ENCODE peak calls at places on chromosomes 5 and 9, in seven cellular contexts. S is ascending aorta, M is fibroblast of lung, B is stomach, Y is left ventricle myocardium inferior, F is cardiac muscle cell, L is psoas muscle. Z is an unnamed sample.

GRCh38 chr5:50653946-50654345 is 12.5 kb upstream of the PARP8 start:
- DNase-seq in S (no peak), M (no peak), B (no peak), Y (no peak), F (no peak), L (no peak), Z (no peak)

GRCh38 chr5:169511708-169512107 is 71.9 kb upstream of the SPDL1 start:
- DNase-seq in S (no peak), M (no peak), B (no peak), Y (no peak), F (no peak), L (no peak), Z (no peak)

GRCh38 chr5:69189162-69190086 is at the start of gene CENPH:
- DNase-seq in S (peak), M (peak), B (peak), Y (peak), F (peak), L (peak), Z (peak)

GRCh38 chr5:143641549-143641955 is 170.4 kb upstream of the HMHB1 start:
- DNase-seq in S (no peak), M (peak), B (no peak), Y (no peak), F (no peak), L (no peak), Z (no peak)

GRCh38 chr5:142970440-142970788 is 200.2 kb downstream of the ARHGAP26 start:
- DNase-seq in S (no peak), M (no peak), B (no peak), Y (no peak), F (no peak), L (no peak), Z (no peak)

GRCh38 chr9:6644346-6645152 is 980 bp downstream of the GLDC start:
- DNase-seq in S (no peak), M (no peak), B (no peak), Y (no peak), F (peak), L (no peak), Z (no peak)

GRCh38 chr9:111598730-111599091 is 736 bp downstream of the PTGR1 start:
- DNase-seq in S (peak), M (peak), B (peak), Y (peak), F (peak), L (peak), Z (peak)

GRCh38 chr5:67799732-67800234 is 415.8 kb upstream of the PIK3R1 start:
- DNase-seq in S (no peak), M (peak), B (no peak), Y (no peak), F (no peak), L (no peak), Z (peak)

GRCh38 chr9:35570709-35571108 is 34.4 kb upstream of the TESK1 start:
- DNase-seq in S (no peak), M (no peak), B (no peak), Y (no peak), F (no peak), L (no peak), Z (no peak)

GRCh38 chr5:8844847-8845246 is 701.0 kb downstream of the SEMA5A start:
- DNase-seq in S (no peak), M (no peak), B (no peak), Y (no peak), F (no peak), L (peak), Z (no peak)

GRCh38 chr5:119290161-119290569 is 65.7 kb upstream of the TNFAIP8 start:
- DNase-seq in S (no peak), M (peak), B (no peak), Y (no peak), F (no peak), L (no peak), Z (no peak)

GRCh38 chr5:164202338-164202737 is 696.9 kb downstream of the MAT2B start:
- DNase-seq in S (no peak), M (peak), B (no peak), Y (no peak), F (no peak), L (no peak), Z (peak)

GRCh38 chr9:82406714-82407113 is 418.1 kb downstream of the SPATA31D1 start:
- DNase-seq in S (no peak), M (no peak), B (no peak), Y (no peak), F (no peak), L (no peak), Z (no peak)

GRCh38 chr5:168262042-168262743 is 29.3 kb upstream of the WWC1 start:
- DNase-seq in S (no peak), M (no peak), B (no peak), Y (no peak), F (no peak), L (no peak), Z (no peak)

GRCh38 chr9:36154213-36154952 is 14.8 kb upstream of the CCIN start:
- DNase-seq in S (no peak), M (peak), B (no peak), Y (no peak), F (peak), L (no peak), Z (no peak)

GRCh38 chr5:160555836-160556660 is 134.4 kb downstream of the PTTG1 start:
- DNase-seq in S (no peak), M (peak), B (no peak), Y (no peak), F (no peak), L (no peak), Z (no peak)

GRCh38 chr5:141349917-141350619 is at the start of gene PCDHGB1:
- DNase-seq in S (no peak), M (peak), B (no peak), Y (no peak), F (peak), L (no peak), Z (no peak)

GRCh38 chr9:37324691-37325490 is 97.6 kb upstream of the GRHPR start:
- DNase-seq in S (no peak), M (no peak), B (no peak), Y (no peak), F (peak), L (no peak), Z (no peak)

GRCh38 chr5:54120473-54120872 is 189.9 kb downstream of the ARL15 start:
- DNase-seq in S (no peak), M (no peak), B (no peak), Y (no peak), F (no peak), L (no peak), Z (no peak)

GRCh38 chr5:34656001-34656699 is at the start of gene RAI14:
- DNase-seq in S (peak), M (peak), B (peak), Y (peak), F (peak), L (peak), Z (peak)

GRCh38 chr9:132733133-132733815 is 63.0 kb downstream of the GTF3C4 start:
- DNase-seq in S (no peak), M (peak), B (no peak), Y (no peak), F (no peak), L (no peak), Z (no peak)

GRCh38 chr9:107323836-107324235 is 40.8 kb downstream of the RAD23B start:
- DNase-seq in S (no peak), M (no peak), B (no peak), Y (no peak), F (no peak), L (no peak), Z (no peak)

GRCh38 chr5:45796959-45797553 is 100.9 kb upstream of the HCN1 start:
- DNase-seq in S (no peak), M (no peak), B (no peak), Y (no peak), F (peak), L (no peak), Z (no peak)

GRCh38 chr9:113955076-113955752 is 79.1 kb downstream of the ZNF618 start:
- DNase-seq in S (no peak), M (peak), B (no peak), Y (no peak), F (no peak), L (no peak), Z (peak)

GRCh38 chr5:131514316-131515275 is 120.4 kb downstream of the RAPGEF6 start:
- DNase-seq in S (no peak), M (peak), B (no peak), Y (no peak), F (no peak), L (no peak), Z (no peak)

GRCh38 chr9:82354260-82354659 is 365.7 kb downstream of the SPATA31D1 start:
- DNase-seq in S (no peak), M (peak), B (no peak), Y (no peak), F (no peak), L (no peak), Z (peak)

GRCh38 chr9:106069241-106069640 is 374.9 kb downstream of the TMEM38B start:
- DNase-seq in S (no peak), M (peak), B (no peak), Y (no peak), F (no peak), L (no peak), Z (peak)

GRCh38 chr5:87169300-87169991 is 98.2 kb upstream of the RASA1 start:
- DNase-seq in S (no peak), M (peak), B (no peak), Y (no peak), F (no peak), L (no peak), Z (no peak)

GRCh38 chr5:138790684-138791083 is 37.5 kb downstream of the CTNNA1 start:
- DNase-seq in S (no peak), M (peak), B (no peak), Y (no peak), F (no peak), L (no peak), Z (no peak)

GRCh38 chr9:12191630-12192029 is 501.6 kb upstream of the TYRP1 start:
- DNase-seq in S (no peak), M (no peak), B (no peak), Y (no peak), F (no peak), L (no peak), Z (no peak)

GRCh38 chr5:167626341-167627118 is 664.9 kb upstream of the WWC1 start:
- DNase-seq in S (no peak), M (peak), B (no peak), Y (no peak), F (no peak), L (no peak), Z (no peak)

GRCh38 chr9:136302527-136302926 is 1.4 kb downstream of the CCDC187 start:
- DNase-seq in S (no peak), M (no peak), B (no peak), Y (no peak), F (no peak), L (no peak), Z (no peak)

GRCh38 chr9:129469988-129470316 is 150.9 kb downstream of the C9orf50 start:
- DNase-seq in S (no peak), M (no peak), B (no peak), Y (no peak), F (no peak), L (no peak), Z (no peak)

GRCh38 chr5:38672059-38672791 is 115.8 kb upstream of the LIFR start:
- DNase-seq in S (no peak), M (peak), B (no peak), Y (no peak), F (no peak), L (no peak), Z (peak)

GRCh38 chr5:79357401-79357800 is 121.5 kb downstream of the JMY start:
- DNase-seq in S (no peak), M (peak), B (no peak), Y (no peak), F (no peak), L (no peak), Z (no peak)

GRCh38 chr5:175148773-175149172 is 295.2 kb downstream of the DRD1 start:
- DNase-seq in S (no peak), M (no peak), B (no peak), Y (no peak), F (no peak), L (no peak), Z (no peak)
- H3K4me3 ChIP-seq in S (no peak), M (no peak), B (no peak), Y (no peak), F (no peak), L (no peak), Z (no peak)

GRCh38 chr5:4777435-4777834 is 362.7 kb upstream of the ADAMTS16 start:
- DNase-seq in S (no peak), M (peak), B (no peak), Y (no peak), F (no peak), L (no peak), Z (no peak)

DNA sequence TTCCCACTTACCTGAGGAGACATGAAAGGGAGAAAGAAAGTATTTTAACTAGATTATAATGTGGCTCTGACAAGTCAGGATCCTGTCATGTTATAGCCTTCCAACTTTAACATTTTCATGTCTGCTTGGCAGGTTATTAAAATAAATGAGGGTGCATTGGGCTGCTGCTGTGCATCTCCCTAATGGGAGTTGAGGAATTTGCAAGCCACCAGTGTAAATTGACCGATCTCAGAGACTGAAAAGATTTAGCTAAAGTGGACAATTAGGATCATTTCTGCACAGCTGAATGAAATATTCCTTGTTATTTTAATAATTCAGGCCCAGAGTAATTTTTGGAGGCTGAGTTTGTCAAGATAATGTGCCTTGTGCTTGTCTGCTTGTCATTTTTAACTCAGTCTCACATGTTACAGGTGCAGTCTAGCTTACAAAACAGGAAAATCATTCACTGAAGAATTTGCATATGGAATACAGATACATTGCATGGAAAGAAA is 366.3 kb upstream of the ADAMTS16 start:
- DNase-seq in S (no peak), M (no peak), B (no peak), Y (no peak), F (no peak), L (no peak), Z (no peak)
- H3K4me3 ChIP-seq in S (no peak), M (no peak), B (no peak), Y (no peak), F (no peak), L (no peak), Z (no peak)

GRCh38 chr5:17748196-17748595 is 113.9 kb downstream of the TAF11L14 start:
- DNase-seq in S (no peak), M (no peak), B (no peak), Y (no peak), F (no peak), L (no peak), Z (no peak)

GRCh38 chr5:17738461-17738860 is 104.2 kb downstream of the TAF11L14 start:
- DNase-seq in S (no peak), M (no peak), B (no peak), Y (no peak), F (no peak), L (no peak), Z (no peak)

DNA sequence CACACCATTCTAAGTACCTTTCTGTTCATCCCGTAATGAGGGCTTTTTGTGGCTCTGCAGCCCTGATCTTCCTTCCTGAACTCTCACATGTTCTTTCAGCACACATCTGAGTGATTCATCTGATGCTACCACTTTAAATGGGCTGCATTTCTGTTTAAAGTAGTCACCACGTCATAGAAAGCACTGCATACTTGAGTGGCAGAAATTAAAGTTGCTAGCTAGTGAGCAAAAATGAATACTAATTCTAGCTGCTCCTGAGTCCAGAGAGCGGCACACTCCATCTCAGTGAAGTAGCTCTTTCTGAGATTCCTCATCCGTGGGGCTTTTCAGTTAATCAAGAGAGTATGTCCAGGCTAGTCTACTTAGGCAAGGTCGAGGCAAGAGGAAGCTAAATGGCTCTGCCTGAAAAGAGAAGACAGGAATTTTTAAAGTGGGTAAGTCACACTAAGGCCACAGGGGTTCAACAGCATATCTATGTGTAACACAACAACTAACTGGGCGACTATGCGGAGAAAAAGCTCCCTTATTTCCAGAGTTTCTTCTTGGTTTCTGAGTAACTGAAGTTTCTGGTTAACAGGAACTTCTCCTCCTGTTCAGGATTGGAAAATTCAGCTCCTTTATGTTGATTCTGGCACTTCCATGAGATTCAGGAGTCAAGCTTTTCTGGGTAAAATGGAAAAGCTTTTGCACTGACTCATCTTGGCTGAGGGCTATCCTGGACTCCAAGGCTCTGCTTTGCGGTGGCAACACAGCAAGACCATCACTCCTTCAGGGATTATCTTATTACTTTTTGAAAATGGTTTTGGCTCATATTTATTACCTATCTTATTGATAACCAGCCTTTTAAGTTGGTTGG is 109.5 kb downstream of the TAF11L14 start:
- DNase-seq in S (no peak), M (peak), B (no peak), Y (no peak), F (no peak), L (no peak), Z (peak)
- H3K4me3 ChIP-seq in S (peak), M (no peak), B (no peak), Y (no peak), F (no peak), L (no peak), Z (no peak)

GRCh38 chr5:40405985-40406384 is 273.7 kb upstream of the PTGER4 start:
- DNase-seq in S (no peak), M (no peak), B (no peak), Y (no peak), F (no peak), L (no peak), Z (no peak)

GRCh38 chr5:40410231-40410861 is 269.4 kb upstream of the PTGER4 start:
- DNase-seq in S (no peak), M (peak), B (no peak), Y (no peak), F (no peak), L (no peak), Z (peak)

GRCh38 chr5:40410939-40411635 is 268.6 kb upstream of the PTGER4 start:
- DNase-seq in S (no peak), M (peak), B (no peak), Y (no peak), F (no peak), L (no peak), Z (no peak)

GRCh38 chr5:40406426-40407211 is 273.1 kb upstream of the PTGER4 start:
- DNase-seq in S (no peak), M (no peak), B (no peak), Y (no peak), F (no peak), L (no peak), Z (no peak)

GRCh38 chr5:40409600-40409999 is 270.1 kb upstream of the PTGER4 start:
- DNase-seq in S (no peak), M (no peak), B (no peak), Y (no peak), F (no peak), L (no peak), Z (no peak)
- H3K4me3 ChIP-seq in S (no peak), M (no peak), B (no peak), Y (no peak), F (no peak), L (no peak), Z (no peak)